ENCODE peak calls at places on chromosomes 13 and 19, in ten cellular contexts. One of them, this sample, is unnamed.

GRCh38 chr19:43789029-43789428 is 8.3 kb upstream of the KCNN4 start:
- DNase-seq in prostate gland: no peak
- DNase-seq in epithelial cell of esophagus: peak
- DNase-seq in EL: peak
- DNase-seq in neural crest cell: no peak
- DNase-seq in cardiac muscle cell: peak
- DNase-seq in HTR-8/SVneo: no peak
- DNase-seq in nucleus accumbens: no peak
- DNase-seq in hypothalamus: no peak
- DNase-seq in foreskin fibroblast: peak
- DNase-seq in this sample: no peak

GRCh38 chr13:20197361-20197834 is 4.7 kb upstream of the GJB2 start:
- DNase-seq in nucleus accumbens: no peak
- DNase-seq in foreskin fibroblast: peak
- DNase-seq in cardiac muscle cell: peak
- DNase-seq in neural crest cell: no peak
- DNase-seq in EL: peak
- DNase-seq in prostate gland: no peak
- DNase-seq in hypothalamus: no peak
- DNase-seq in HTR-8/SVneo: peak
- DNase-seq in epithelial cell of esophagus: peak
- DNase-seq in this sample: peak

GRCh38 chr13:74825170-74825948 is 656.6 kb downstream of the TBC1D4 start:
- DNase-seq in epithelial cell of esophagus: peak
- DNase-seq in prostate gland: no peak
- DNase-seq in nucleus accumbens: no peak
- DNase-seq in EL: peak
- DNase-seq in hypothalamus: no peak
- DNase-seq in HTR-8/SVneo: peak
- DNase-seq in foreskin fibroblast: peak
- DNase-seq in cardiac muscle cell: peak
- DNase-seq in neural crest cell: no peak
- DNase-seq in this sample: peak

GRCh38 chr13:111183959-111184684 is 69.0 kb downstream of the ARHGEF7 start:
- DNase-seq in prostate gland: no peak
- DNase-seq in neural crest cell: no peak
- DNase-seq in nucleus accumbens: no peak
- DNase-seq in foreskin fibroblast: peak
- DNase-seq in hypothalamus: no peak
- DNase-seq in epithelial cell of esophagus: no peak
- DNase-seq in EL: no peak
- DNase-seq in cardiac muscle cell: peak
- DNase-seq in HTR-8/SVneo: no peak
- DNase-seq in this sample: no peak

GRCh38 chr19:11737964-11738745 is 591 bp downstream of the ZNF823 start:
- DNase-seq in EL: peak
- DNase-seq in foreskin fibroblast: peak
- DNase-seq in cardiac muscle cell: peak
- DNase-seq in neural crest cell: no peak
- DNase-seq in HTR-8/SVneo: no peak
- DNase-seq in prostate gland: peak
- DNase-seq in epithelial cell of esophagus: peak
- DNase-seq in hypothalamus: peak
- DNase-seq in nucleus accumbens: peak
- DNase-seq in this sample: peak

GRCh38 chr13:66635526-66635925 is 594.6 kb downstream of the PCDH9 start:
- DNase-seq in epithelial cell of esophagus: peak
- DNase-seq in HTR-8/SVneo: peak
- DNase-seq in foreskin fibroblast: peak
- DNase-seq in EL: peak
- DNase-seq in prostate gland: no peak
- DNase-seq in hypothalamus: no peak
- DNase-seq in nucleus accumbens: no peak
- DNase-seq in neural crest cell: no peak
- DNase-seq in cardiac muscle cell: peak
- DNase-seq in this sample: peak

GRCh38 chr19:8610041-8610927 is at the start of gene ADAMTS10:
- DNase-seq in nucleus accumbens: no peak
- DNase-seq in epithelial cell of esophagus: no peak
- DNase-seq in HTR-8/SVneo: peak
- DNase-seq in foreskin fibroblast: peak
- DNase-seq in prostate gland: no peak
- DNase-seq in neural crest cell: peak
- DNase-seq in hypothalamus: no peak
- DNase-seq in EL: peak
- DNase-seq in cardiac muscle cell: peak
- DNase-seq in this sample: no peak

GRCh38 chr13:110529522-110530311 is 31.8 kb downstream of the RAB20 start:
- DNase-seq in EL: no peak
- DNase-seq in HTR-8/SVneo: no peak
- DNase-seq in epithelial cell of esophagus: no peak
- DNase-seq in nucleus accumbens: no peak
- DNase-seq in hypothalamus: no peak
- DNase-seq in foreskin fibroblast: no peak
- DNase-seq in prostate gland: no peak
- DNase-seq in neural crest cell: no peak
- DNase-seq in cardiac muscle cell: no peak
- DNase-seq in this sample: no peak

GRCh38 chr13:87172166-87172825 is 498.9 kb upstream of the SLITRK5 start:
- DNase-seq in EL: no peak
- DNase-seq in hypothalamus: no peak
- DNase-seq in cardiac muscle cell: no peak
- DNase-seq in HTR-8/SVneo: no peak
- DNase-seq in prostate gland: no peak
- DNase-seq in epithelial cell of esophagus: no peak
- DNase-seq in nucleus accumbens: no peak
- DNase-seq in neural crest cell: no peak
- DNase-seq in foreskin fibroblast: no peak
- DNase-seq in this sample: no peak

GRCh38 chr13:51995677-51996551 is 15.3 kb downstream of the ATP7B start:
- DNase-seq in epithelial cell of esophagus: peak
- DNase-seq in cardiac muscle cell: peak
- DNase-seq in neural crest cell: no peak
- DNase-seq in nucleus accumbens: no peak
- DNase-seq in hypothalamus: no peak
- DNase-seq in prostate gland: peak
- DNase-seq in EL: no peak
- DNase-seq in foreskin fibroblast: no peak
- DNase-seq in HTR-8/SVneo: no peak
- DNase-seq in this sample: no peak

GRCh38 chr13:44364601-44365000 is 9.0 kb upstream of the SERP2 start:
- DNase-seq in HTR-8/SVneo: peak
- DNase-seq in neural crest cell: no peak
- DNase-seq in nucleus accumbens: no peak
- DNase-seq in hypothalamus: no peak
- DNase-seq in epithelial cell of esophagus: peak
- DNase-seq in cardiac muscle cell: peak
- DNase-seq in prostate gland: no peak
- DNase-seq in foreskin fibroblast: peak
- DNase-seq in EL: peak
- DNase-seq in this sample: peak

GRCh38 chr13:19601749-19602725 is 31.4 kb upstream of the MPHOSPH8 start:
- DNase-seq in prostate gland: no peak
- DNase-seq in HTR-8/SVneo: no peak
- DNase-seq in hypothalamus: no peak
- DNase-seq in epithelial cell of esophagus: peak
- DNase-seq in neural crest cell: peak
- DNase-seq in nucleus accumbens: no peak
- DNase-seq in foreskin fibroblast: peak
- DNase-seq in EL: peak
- DNase-seq in cardiac muscle cell: peak
- DNase-seq in this sample: peak

GRCh38 chr13:24065172-24065571 is 95.3 kb upstream of the SPATA13 start:
- DNase-seq in HTR-8/SVneo: no peak
- DNase-seq in EL: no peak
- DNase-seq in epithelial cell of esophagus: no peak
- DNase-seq in neural crest cell: no peak
- DNase-seq in prostate gland: no peak
- DNase-seq in foreskin fibroblast: no peak
- DNase-seq in cardiac muscle cell: no peak
- DNase-seq in nucleus accumbens: no peak
- DNase-seq in hypothalamus: no peak
- DNase-seq in this sample: no peak

GRCh38 chr19:2014731-2015610 is 543 bp downstream of the BTBD2 start:
- DNase-seq in foreskin fibroblast: peak
- DNase-seq in HTR-8/SVneo: peak
- DNase-seq in nucleus accumbens: no peak
- DNase-seq in epithelial cell of esophagus: peak
- DNase-seq in EL: no peak
- DNase-seq in neural crest cell: no peak
- DNase-seq in cardiac muscle cell: peak
- DNase-seq in prostate gland: no peak
- DNase-seq in hypothalamus: no peak
- DNase-seq in this sample: no peak

GRCh38 chr13:36814465-36814864 is 4.6 kb upstream of the RFXAP start:
- DNase-seq in epithelial cell of esophagus: peak
- DNase-seq in foreskin fibroblast: no peak
- DNase-seq in EL: no peak
- DNase-seq in cardiac muscle cell: peak
- DNase-seq in HTR-8/SVneo: no peak
- DNase-seq in hypothalamus: no peak
- DNase-seq in neural crest cell: no peak
- DNase-seq in prostate gland: no peak
- DNase-seq in nucleus accumbens: no peak
- DNase-seq in this sample: no peak

GRCh38 chr13:51244637-51245405 is 22.6 kb downstream of the FAM124A start:
- DNase-seq in EL: no peak
- DNase-seq in cardiac muscle cell: no peak
- DNase-seq in hypothalamus: no peak
- DNase-seq in HTR-8/SVneo: no peak
- DNase-seq in prostate gland: no peak
- DNase-seq in nucleus accumbens: no peak
- DNase-seq in foreskin fibroblast: no peak
- DNase-seq in neural crest cell: no peak
- DNase-seq in epithelial cell of esophagus: no peak
- DNase-seq in this sample: no peak